ENCODE peak calls at places on chromosome 22, in ten cellular contexts. F, V, D, G, B, J, M, W, U and X are unnamed samples.

GRCh38 chr22:26589845-26590524 is at the start of gene TPST2:
- DNase-seq in F (peak), V (peak), D (peak), G (peak), B (peak), J (peak), M (peak), W (no peak), U (peak), X (peak)

GRCh38 chr22:28142361-28142801 is 223.3 kb upstream of the PITPNB start:
- DNase-seq in F (no peak), V (no peak), D (no peak), G (no peak), B (no peak), J (peak), M (no peak), W (peak), U (no peak), X (no peak)

GRCh38 chr22:24474221-24474620 is 20.9 kb upstream of the UPB1 start:
- DNase-seq in F (no peak), V (no peak), D (no peak), G (no peak), B (no peak), J (no peak), M (no peak), W (peak), U (no peak), X (no peak)

GRCh38 chr22:50698546-50698945 is 25.9 kb downstream of the SHANK3 start:
- DNase-seq in F (no peak), V (peak), D (no peak), G (no peak), B (no peak), J (no peak), M (peak), W (no peak), U (no peak), X (no peak)

GRCh38 chr22:23210428-23211170 is 30.3 kb downstream of the BCR start:
- DNase-seq in F (no peak), V (no peak), D (no peak), G (no peak), B (no peak), J (no peak), M (no peak), W (no peak), U (no peak), X (no peak)

GRCh38 chr22:20211997-20212753 is 55.9 kb downstream of the RTN4R start:
- DNase-seq in F (no peak), V (peak), D (peak), G (no peak), B (peak), J (no peak), M (peak), W (no peak), U (no peak), X (no peak)

GRCh38 chr22:46586123-46586519 is 34.1 kb upstream of the GRAMD4 start:
- DNase-seq in F (no peak), V (peak), D (no peak), G (no peak), B (no peak), J (no peak), M (no peak), W (no peak), U (no peak), X (no peak)

GRCh38 chr22:38946771-38947170 is 10.6 kb upstream of the APOBEC3A start:
- DNase-seq in F (no peak), V (no peak), D (no peak), G (peak), B (no peak), J (no peak), M (no peak), W (no peak), U (no peak), X (no peak)

GRCh38 chr22:46792061-46792796 is 29.8 kb downstream of the TBC1D22A start:
- DNase-seq in F (no peak), V (peak), D (no peak), G (no peak), B (no peak), J (no peak), M (peak), W (no peak), U (no peak), X (no peak)

GRCh38 chr22:25232301-25232700 is 12.9 kb downstream of the CRYBB2 start:
- DNase-seq in F (no peak), V (no peak), D (no peak), G (no peak), B (no peak), J (no peak), M (no peak), W (no peak), U (no peak), X (no peak)

GRCh38 chr22:23119492-23120414 is 22.0 kb downstream of the RSPH14 start:
- DNase-seq in F (no peak), V (no peak), D (no peak), G (no peak), B (no peak), J (no peak), M (no peak), W (no peak), U (peak), X (peak)

GRCh38 chr22:36856121-36856791 is 4.5 kb upstream of the NCF4 start:
- DNase-seq in F (peak), V (peak), D (peak), G (peak), B (peak), J (peak), M (peak), W (peak), U (peak), X (peak)

GRCh38 chr22:17562906-17563870 is at the start of gene SLC25A18:
- DNase-seq in F (no peak), V (no peak), D (no peak), G (no peak), B (no peak), J (peak), M (no peak), W (peak), U (no peak), X (no peak)

GRCh38 chr22:48941903-48942625 is 885.6 kb downstream of the BRD1 start:
- DNase-seq in F (no peak), V (no peak), D (peak), G (no peak), B (peak), J (no peak), M (peak), W (no peak), U (no peak), X (no peak)

GRCh38 chr22:48485144-48486135 is 1342.2 kb downstream of the BRD1 start:
- DNase-seq in F (no peak), V (peak), D (no peak), G (no peak), B (no peak), J (no peak), M (peak), W (no peak), U (no peak), X (no peak)

GRCh38 chr22:36374603-36375024 is 13.2 kb downstream of the MYH9 start:
- DNase-seq in F (no peak), V (peak), D (no peak), G (peak), B (no peak), J (no peak), M (no peak), W (no peak), U (no peak), X (peak)

GRCh38 chr22:50581031-50581949 is 1.4 kb downstream of the CHKB start:
- DNase-seq in F (no peak), V (no peak), D (no peak), G (no peak), B (no peak), J (no peak), M (no peak), W (no peak), U (no peak), X (no peak)

GRCh38 chr22:26367402-26368245 is 61.4 kb upstream of the ASPHD2 start:
- DNase-seq in F (no peak), V (no peak), D (no peak), G (no peak), B (no peak), J (peak), M (no peak), W (no peak), U (peak), X (peak)

GRCh38 chr22:19085233-19086043 is 36.8 kb downstream of the DGCR2 start:
- DNase-seq in F (no peak), V (no peak), D (no peak), G (no peak), B (no peak), J (peak), M (no peak), W (peak), U (no peak), X (no peak)

GRCh38 chr22:27345681-27346080 is 455.9 kb downstream of the MN1 start:
- DNase-seq in F (no peak), V (no peak), D (no peak), G (no peak), B (peak), J (no peak), M (no peak), W (no peak), U (no peak), X (no peak)